ENCODE peak calls at places on chromosome 3, in seven cellular contexts. X is endodermal cell, B is IMR-90, Q is lower lobe of right lung, E is tibial artery, P is BE2C, U is cardiac muscle cell. W is an unnamed sample. For H3K36me3, the result is how much of the 10 kb centered on the place peaks cover.

GRCh38 chr3:16801698-16802097 is 83.1 kb upstream of the PLCL2 start:
- DNase-seq in X (no peak), P (no peak), U (peak), B (peak), Q (no peak), E (no peak), W (peak)

GRCh38 chr3:146325170-146325569 is 74.3 kb upstream of the PLSCR4 start:
- DNase-seq in X (no peak), U (peak), E (no peak), Q (no peak), B (no peak), P (no peak), W (no peak)

GRCh38 chr3:65534825-65535224 is 503.9 kb downstream of the MAGI1 start:
- DNase-seq in E (no peak), X (no peak), B (no peak), Q (no peak), U (no peak), P (no peak), W (no peak)

GRCh38 chr3:124260206-124260915 is 268.4 kb upstream of the ROPN1 start:
- DNase-seq in E (peak), B (peak), Q (no peak), U (peak), X (no peak), P (no peak), W (no peak)

GRCh38 chr3:186425788-186426730 is 64.0 kb upstream of the DGKG start:
- DNase-seq in X (peak), P (no peak), B (peak), U (peak), Q (no peak), E (no peak), W (peak)

GRCh38 chr3:176106380-176106779 is 1090.9 kb downstream of the TBL1XR1 start:
- DNase-seq in U (no peak), Q (no peak), E (no peak), X (no peak), B (peak), P (no peak), W (no peak)

GRCh38 chr3:146513386-146514051 is 30.9 kb downstream of the PLSCR1 start:
- DNase-seq in E (no peak), P (no peak), U (no peak), B (peak), X (no peak), Q (no peak), W (no peak)

GRCh38 chr3:14001136-14001535 is 121.3 kb upstream of the WNT7A start:
- DNase-seq in Q (no peak), B (peak), U (no peak), E (no peak), P (no peak), X (no peak), W (no peak)

GRCh38 chr3:116141724-116142123 is 303.6 kb downstream of the LSAMP start:
- DNase-seq in Q (no peak), U (no peak), X (no peak), B (peak), E (no peak), P (no peak), W (no peak)

GRCh38 chr3:45035441-45036301 is 9.6 kb downstream of the CLEC3B start:
- DNase-seq in E (no peak), B (peak), P (peak), Q (peak), X (peak), U (peak), W (no peak)
- TF ChIP-seq CTCF in E (no peak), B (peak), P (no peak), Q (no peak), X (peak), U (no peak), W (no peak)

DNA sequence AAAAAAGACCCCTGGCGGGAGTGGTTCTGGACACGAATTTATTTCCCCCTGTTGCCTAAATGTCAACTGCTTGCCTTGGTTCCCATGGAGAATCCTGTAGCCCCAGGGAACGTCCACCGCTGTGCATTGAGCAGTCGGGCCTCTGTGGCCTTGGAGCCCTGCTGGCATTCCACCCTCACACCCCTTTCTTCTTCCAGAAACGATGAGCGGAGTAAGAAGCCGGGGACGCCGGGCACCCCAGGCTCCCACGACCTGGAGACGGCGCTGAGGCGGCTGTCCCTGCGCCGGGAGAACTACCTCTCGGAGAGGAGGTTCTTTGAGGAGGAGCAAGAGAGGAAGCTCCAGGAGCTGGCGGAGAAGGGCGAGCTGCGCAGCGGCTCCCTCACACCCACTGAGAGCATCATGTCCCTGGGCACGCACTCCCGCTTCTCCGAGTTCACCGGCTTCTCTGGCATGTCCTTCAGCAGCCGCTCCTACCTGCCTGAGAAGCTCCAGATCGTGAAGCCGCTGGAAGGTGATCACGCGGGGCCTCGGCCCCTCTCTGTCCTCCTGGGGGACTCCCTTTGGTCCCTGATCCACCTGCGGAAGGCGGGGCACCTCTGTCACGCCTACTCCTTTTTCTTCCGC is 63.6 kb downstream of the CCK start:
- DNase-seq in U (no peak), Q (no peak), B (no peak), X (no peak), P (no peak), E (no peak), W (no peak)
- H3K36me3 ChIP-seq in U (under half), Q (half or more), B (under half), X (under half), P (under half), E (half or more), W (under half)

DNA sequence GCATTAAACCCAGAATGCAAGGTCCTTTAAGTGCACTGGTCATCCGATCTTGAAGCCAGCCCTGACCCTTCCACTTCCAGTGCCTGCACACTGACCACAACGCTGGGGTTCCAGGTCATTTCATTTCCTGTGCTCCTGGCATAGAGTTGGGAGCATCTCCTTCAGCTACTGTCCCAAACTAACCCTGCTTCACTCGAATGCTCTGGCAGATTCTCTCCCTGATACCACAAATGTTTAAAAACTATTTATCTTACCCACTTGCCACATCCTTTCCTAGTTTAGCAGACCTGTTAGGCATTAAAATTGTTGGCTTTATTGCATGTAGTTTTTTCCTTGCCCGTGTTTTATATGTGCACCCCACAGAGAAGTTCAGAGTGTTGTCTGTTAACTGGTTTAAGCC is 77.5 kb downstream of the ABI3BP start:
- DNase-seq in U (no peak), X (no peak), P (no peak), Q (no peak), B (no peak), E (no peak), W (no peak)
- H3K4me3 ChIP-seq in U (no peak), X (no peak), P (no peak), Q (no peak), B (no peak), E (no peak), W (no peak)

GRCh38 chr3:57011022-57011421 is 49.4 kb upstream of the SPATA12 start:
- DNase-seq in B (no peak), U (peak), P (no peak), X (no peak), E (no peak), Q (no peak), W (no peak)
- TF ChIP-seq CTCF in B (no peak), U (no peak), P (no peak), X (no peak), E (no peak), Q (no peak), W (no peak)

W was measured in BJ.